ENCODE peak calls at places on chromosomes 1 and 21, in nine cellular contexts. C is IMR-90, M is H1, D is astrocyte, K is A549, R is keratinocyte, V is neural progenitor cell, S is hepatocyte, W is OCI-LY7. O is an unnamed sample.

GRCh38 chr1:61318319-61319125 is 236.2 kb downstream of the NFIA start:
- DNase-seq in R (no peak), K (no peak), V (no peak), S (peak; percentile 28), C (peak; percentile 59), W (no peak), D (peak; percentile 66), M (no peak), O (peak; percentile 94)

GRCh38 chr1:35894183-35894582 is 11.2 kb downstream of the AGO1 start:
- DNase-seq in C (peak; percentile 52), R (no peak), S (no peak), W (peak; percentile 15), V (no peak), D (peak; percentile 22), K (no peak), M (no peak), O (peak; percentile 53)

GRCh38 chr1:183967914-183968313 is 69.6 kb downstream of the COLGALT2 start:
- DNase-seq in D (no peak), R (no peak), M (no peak), C (no peak), V (no peak), S (no peak), W (no peak), K (no peak), O (no peak)

GRCh38 chr1:179876289-179876715 is 1.3 kb downstream of the TOR1AIP2 start:
- DNase-seq in V (no peak), K (no peak), D (peak; percentile 47), R (no peak), M (no peak), C (peak; percentile 61), W (peak; percentile 14), S (peak; percentile 71), O (peak; percentile 36)

GRCh38 chr1:241591736-241592135 is 48.4 kb downstream of the CHML start:
- DNase-seq in K (no peak), D (no peak), C (no peak), V (no peak), W (no peak), M (no peak), S (no peak), R (no peak), O (no peak)

GRCh38 chr21:31447477-31447876 is 103.4 kb upstream of the TIAM1 start:
- DNase-seq in M (no peak), R (no peak), S (no peak), D (peak; percentile 63), K (no peak), V (no peak), C (peak; percentile 36), W (no peak), O (peak; percentile 71)

GRCh38 chr1:25216123-25216522 is 16.2 kb downstream of the SYF2 start:
- DNase-seq in C (no peak), V (no peak), D (no peak), S (no peak), K (no peak), R (no peak), W (peak; percentile 50), M (no peak), O (no peak)

GRCh38 chr21:37292946-37293345 is 25.8 kb upstream of the VPS26C start:
- DNase-seq in D (no peak), C (peak; percentile 22), V (no peak), M (no peak), R (no peak), K (no peak), W (no peak), S (no peak), O (peak; percentile 1)

GRCh38 chr1:168879906-168880734 is 151.1 kb upstream of the DPT start:
- DNase-seq in V (peak; percentile 3), R (no peak), D (no peak), K (no peak), W (no peak), C (no peak), S (peak; percentile 17), M (no peak), O (peak; percentile 47)

GRCh38 chr1:47449702-47450552 is 12.1 kb downstream of the FOXD2 start:
- DNase-seq in K (peak; percentile 67), M (no peak), C (no peak), S (peak; percentile 54), W (no peak), R (no peak), V (peak; percentile 78), D (no peak), O (no peak)

GRCh38 chr1:109137959-109138757 is 24.2 kb downstream of the ELAPOR1 start:
- DNase-seq in D (no peak), C (no peak), S (peak; percentile 45), V (no peak), R (no peak), K (no peak), W (no peak), M (no peak), O (no peak)

GRCh38 chr1:100483230-100483629 is 54.7 kb upstream of the GPR88 start:
- DNase-seq in W (no peak), S (no peak), R (no peak), D (no peak), M (no peak), K (no peak), C (no peak), V (no peak), O (no peak)

GRCh38 chr1:29259802-29260441 is 23.6 kb downstream of the PTPRU start:
- DNase-seq in W (no peak), K (no peak), D (no peak), V (peak; percentile 82), S (peak; percentile 81), C (no peak), M (no peak), R (no peak), O (peak; percentile 57)

DNA sequence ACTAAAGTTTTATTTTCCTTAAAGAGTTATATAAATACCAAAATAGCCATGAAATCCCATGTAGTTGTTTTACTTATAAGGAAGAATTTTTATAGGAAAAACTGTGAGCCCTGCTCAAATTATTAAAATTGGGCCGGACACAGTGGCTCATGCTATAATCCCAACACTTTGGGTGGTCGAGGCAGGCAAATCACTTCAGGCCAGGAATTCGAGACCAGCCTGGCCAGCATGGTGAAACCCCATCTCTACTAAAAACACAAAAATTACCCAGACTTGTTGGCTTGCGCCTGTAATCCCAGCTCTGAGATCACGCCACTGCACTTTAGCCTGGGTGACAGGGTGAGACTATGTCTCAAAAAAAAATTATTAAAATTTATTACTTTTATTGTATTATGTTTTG is 149.3 kb downstream of the MRPL39 start:
- DNase-seq in D (no peak), M (no peak), S (no peak), R (no peak), W (no peak), K (no peak), V (no peak), C (no peak), O (no peak)
- H3K4me2 ChIP-seq in D (no peak overlapping the region), M (no peak overlapping the region), S (no peak overlapping the region), R (no peak overlapping the region), W (no peak overlapping the region), K (no peak overlapping the region), V (no peak overlapping the region), C (no peak overlapping the region), O (no peak overlapping the region)

DNA sequence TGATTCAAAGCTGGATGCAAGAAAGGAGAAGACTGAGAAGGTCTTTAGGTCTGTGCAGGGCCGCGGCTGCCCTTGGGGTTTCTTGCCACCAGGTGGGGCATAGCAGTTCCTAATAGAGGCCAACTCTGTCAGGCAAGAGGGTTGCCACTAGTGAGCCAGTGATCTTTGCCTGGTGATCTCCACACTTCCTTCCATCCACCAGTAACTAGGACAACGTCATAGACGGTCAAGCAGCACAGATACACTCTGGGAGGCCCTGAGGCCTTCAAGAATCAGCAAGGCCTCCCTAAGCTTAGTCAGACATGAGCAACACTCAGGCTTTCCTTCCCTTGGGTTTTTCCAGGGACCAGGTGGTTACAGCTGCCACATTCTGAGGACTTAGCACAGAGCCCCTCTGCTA is 32.9 kb upstream of the ATP2B4 start:
- DNase-seq in R (no peak), C (peak; percentile 72), S (peak; percentile 46), V (no peak), M (no peak), D (no peak), K (peak; percentile 40), W (peak; percentile 53), O (peak; percentile 32)
- TF ChIP-seq CTCF in R (peak; percentile 46), C (no peak), S (no peak), V (peak; percentile 39), M (peak; percentile 63), D (no peak), K (no peak), W (peak; percentile 72), O (no peak)

GRCh38 chr1:39167632-39168209 is 36.8 kb upstream of the MACF1 start:
- DNase-seq in D (peak; percentile 64), K (no peak), R (no peak), V (no peak), M (no peak), S (no peak), C (peak; percentile 59), W (no peak), O (peak; percentile 67)

GRCh38 chr1:39173119-39173994 is 31.1 kb upstream of the MACF1 start:
- DNase-seq in W (no peak), M (no peak), K (no peak), S (no peak), C (no peak), R (no peak), V (peak; percentile 66), D (peak; percentile 64), O (peak; percentile 70)

GRCh38 chr1:39173995-39174380 is 30.5 kb upstream of the MACF1 start:
- DNase-seq in W (no peak), C (no peak), V (no peak), D (no peak), K (no peak), M (no peak), R (no peak), S (no peak), O (no peak)

GRCh38 chr1:39168301-39169080 is 36.0 kb upstream of the MACF1 start:
- DNase-seq in C (no peak), D (no peak), R (no peak), K (no peak), S (no peak), W (no peak), V (no peak), M (no peak), O (no peak)

GRCh38 chr1:39170731-39171375 is 33.6 kb upstream of the MACF1 start:
- DNase-seq in M (no peak), C (peak; percentile 51), W (no peak), V (peak; percentile 91), K (no peak), R (no peak), D (no peak), S (no peak), O (no peak)
- H3K4me3 ChIP-seq in M (no peak overlapping the region), C (no peak overlapping the region), W (no peak overlapping the region), V (peak overlapping the region; percentile 24), K (no peak overlapping the region), R (no peak overlapping the region), D (no peak overlapping the region), S (no peak overlapping the region), O (no peak overlapping the region)

DNA sequence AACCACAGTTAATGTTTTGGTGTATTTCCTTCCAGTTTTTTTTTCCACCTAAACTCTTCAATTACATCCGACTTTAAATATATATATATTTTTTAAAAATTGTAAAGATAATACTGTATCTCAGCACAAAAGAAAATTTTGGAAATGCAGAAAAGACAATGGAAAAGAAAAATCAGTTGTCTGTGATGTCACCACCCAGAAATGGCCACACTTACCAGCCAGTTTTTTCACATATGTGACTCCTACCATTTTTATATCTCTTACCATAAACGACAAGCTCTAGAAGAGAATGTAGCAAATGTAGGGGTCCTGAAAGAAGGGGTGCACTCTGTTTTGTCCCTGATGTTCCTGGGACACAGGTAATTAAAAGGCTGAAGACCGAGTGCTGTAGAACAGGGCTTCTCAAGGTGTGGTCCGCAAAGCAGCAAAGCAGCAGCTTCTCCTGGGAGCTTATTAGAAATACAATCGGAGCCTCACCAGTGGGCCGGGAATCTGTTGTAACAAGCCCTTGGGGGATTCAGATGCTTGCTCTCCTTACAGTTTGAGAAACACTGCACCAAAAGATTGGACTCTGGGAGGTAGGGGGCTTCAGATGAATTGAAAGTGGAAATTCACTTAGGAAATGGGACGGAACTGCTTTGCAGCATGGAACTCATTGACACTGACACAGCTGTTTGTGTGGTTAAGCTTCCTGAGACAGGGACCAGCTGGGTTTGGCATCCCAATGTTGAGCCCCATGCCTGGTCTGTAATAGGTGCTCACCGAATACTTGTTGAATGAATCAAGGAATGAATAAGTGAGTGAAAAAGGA is 44.1 kb downstream of the ALPL start:
- DNase-seq in R (no peak), W (no peak), S (no peak), M (no peak), V (no peak), C (peak; percentile 89), D (peak; percentile 87), K (no peak), O (peak; percentile 90)
- H3K4me2 ChIP-seq in R (no peak overlapping the region), W (no peak overlapping the region), S (no peak overlapping the region), M (peak overlapping the region; percentile 64), V (peak overlapping the region; percentile 4), C (peak overlapping the region; percentile 78), D (peak overlapping the region; percentile 84), K (no peak overlapping the region), O (no peak overlapping the region)

O was measured in fibroblast of lung.